ENCODE peak calls at places on chromosomes 12 and 14, in eight cellular contexts. L is astrocyte, T is thyroid gland, Q is heart right ventricle, V is esophagus squamous epithelium, B is neural progenitor cell, O is sigmoid colon, J is ovary. I is an unnamed sample.

GRCh38 chr12:114483996-114484395 is 78.1 kb upstream of the TBX5 start:
- DNase-seq in L (no peak), O (no peak), V (no peak), B (no peak), T (no peak), J (no peak), Q (no peak), I (no peak)

GRCh38 chr12:29517265-29517664 is 19.8 kb upstream of the OVCH1 start:
- DNase-seq in L (no peak), B (no peak), J (no peak), T (no peak), O (no peak), Q (no peak), V (no peak), I (no peak)

GRCh38 chr12:54173066-54173726 is 15.6 kb downstream of the SMUG1 start:
- DNase-seq in T (peak; percentile 5), L (no peak), V (no peak), Q (no peak), J (peak; percentile 46), B (peak; percentile 80), O (peak; percentile 70), I (peak; percentile 69)

GRCh38 chr14:29926701-29927595 is 699 bp downstream of the PRKD1 start:
- DNase-seq in B (peak; percentile 69), T (peak; percentile 74), L (peak; percentile 35), O (peak; percentile 80), J (peak; percentile 45), Q (peak; percentile 43), V (no peak), I (peak; percentile 87)

GRCh38 chr14:23352506-23353432 is at the start of gene SLC22A17:
- DNase-seq in B (peak; percentile 91), O (peak; percentile 94), L (peak; percentile 84), J (peak; percentile 90), Q (peak; percentile 85), V (no peak), T (peak; percentile 81), I (peak; percentile 84)

GRCh38 chr14:41749425-41749824 is 142.7 kb downstream of the LRFN5 start:
- DNase-seq in Q (no peak), O (no peak), V (no peak), T (no peak), B (no peak), L (peak; percentile 1), J (no peak), I (no peak)

GRCh38 chr12:91327889-91328288 is 145.3 kb upstream of the DCN start:
- DNase-seq in L (peak; percentile 30), T (no peak), V (no peak), B (no peak), Q (no peak), O (no peak), J (no peak), I (no peak)

GRCh38 chr12:52910248-52910883 is 5.5 kb upstream of the KRT8 start:
- DNase-seq in T (peak; percentile 24), O (no peak), Q (no peak), B (no peak), L (no peak), J (no peak), V (no peak), I (no peak)

GRCh38 chr12:49825971-49826421 is 2.2 kb downstream of the NCKAP5L start:
- DNase-seq in V (no peak), L (peak; percentile 16), J (no peak), Q (no peak), T (no peak), B (no peak), O (no peak), I (no peak)

GRCh38 chr14:64878775-64879634 is 702 bp downstream of the SPTB start:
- DNase-seq in O (no peak), T (peak; percentile 7), L (no peak), J (no peak), Q (peak; percentile 6), B (peak; percentile 37), V (no peak), I (peak; percentile 72)

GRCh38 chr14:101008631-101009336 is 105.3 kb upstream of the RTL1 start:
- DNase-seq in Q (no peak), O (no peak), L (no peak), J (peak; percentile 12), V (no peak), T (no peak), B (no peak), I (no peak)

GRCh38 chr12:18700254-18700653 is 37.6 kb downstream of the PLCZ1 start:
- DNase-seq in O (no peak), J (peak; percentile 53), V (no peak), Q (peak; percentile 48), B (no peak), L (peak; percentile 92), T (no peak), I (peak; percentile 40)

GRCh38 chr12:104226672-104227071 is 11.1 kb downstream of the TXNRD1 start:
- DNase-seq in J (no peak), O (no peak), Q (no peak), L (peak; percentile 72), B (no peak), V (no peak), T (no peak), I (no peak)

GRCh38 chr14:55417955-55418354 is 6.3 kb upstream of the ATG14 start:
- DNase-seq in V (no peak), L (no peak), Q (peak; percentile 7), J (no peak), B (no peak), O (no peak), T (no peak), I (no peak)

DNA sequence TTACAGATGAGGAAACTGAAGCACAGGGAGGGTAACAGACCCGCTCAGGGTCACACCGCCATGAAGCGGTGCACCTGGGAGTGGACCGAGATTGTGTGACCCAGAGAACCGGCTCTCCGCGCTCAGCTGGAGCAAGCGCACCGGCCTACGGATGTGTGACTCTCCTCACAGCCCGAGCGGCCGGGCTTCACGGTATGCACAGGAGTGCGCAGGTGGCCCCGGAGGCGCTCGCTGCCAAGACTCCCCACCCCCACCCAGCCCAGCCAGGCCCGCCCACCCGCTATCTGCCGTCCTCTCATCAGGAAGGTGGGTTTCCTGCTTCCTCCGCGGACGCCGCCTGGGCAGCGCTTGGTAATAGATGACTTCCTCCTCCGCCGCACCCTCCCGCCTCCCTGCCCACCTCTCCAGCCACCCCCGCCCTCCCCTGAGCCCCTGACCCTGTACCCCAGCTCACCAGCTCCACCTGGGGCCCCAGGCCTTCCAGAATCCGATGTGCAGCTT is 110.7 kb downstream of the NCOR2 start:
- DNase-seq in B (no peak), V (peak; percentile 66), T (no peak), L (no peak), Q (peak; percentile 44), J (no peak), O (peak; percentile 74), I (no peak)
- H3K4me1 ChIP-seq in B (peaks cover 23% of the 10 kb centered on the region), V (peaks cover 72% of the 10 kb centered on the region), T (peaks cover 36% of the 10 kb centered on the region), L (peaks cover 30% of the 10 kb centered on the region), Q (peaks cover 34% of the 10 kb centered on the region), J (peaks cover 28% of the 10 kb centered on the region), O (peaks cover 63% of the 10 kb centered on the region), I (no peaks in the 10 kb centered on the region)

DNA sequence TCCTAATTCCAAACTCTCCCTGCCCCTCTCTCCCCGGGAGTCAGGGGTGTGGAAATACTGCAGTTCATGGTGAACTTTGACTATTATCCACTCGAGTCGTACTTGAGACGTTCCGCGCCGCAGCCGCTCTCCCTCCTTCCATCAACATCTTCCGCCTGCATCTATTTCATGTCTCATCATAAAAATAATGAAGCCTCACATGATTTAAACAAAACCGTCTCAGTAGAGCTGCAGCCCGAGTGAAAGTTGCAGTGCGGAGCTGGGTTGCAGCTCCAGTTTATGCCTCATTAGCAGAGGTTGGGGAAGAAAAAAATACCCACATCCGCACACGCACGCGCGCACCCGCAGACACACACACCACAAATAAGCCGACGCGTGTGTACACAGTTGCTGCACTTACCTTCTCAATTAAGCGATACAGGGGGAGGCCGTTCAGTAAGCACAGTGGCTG is 271 bp downstream of the LMO3 start:
- DNase-seq in J (peak; percentile 23), B (peak; percentile 46), T (peak; percentile 84), L (peak; percentile 24), O (peak; percentile 66), Q (no peak), V (no peak), I (peak; percentile 72)
- H3K27ac ChIP-seq in J (peak overlapping the region; percentile 31), B (no peak overlapping the region), T (peak overlapping the region; percentile 97), L (no peak overlapping the region), O (peak overlapping the region; percentile 91), Q (peak overlapping the region; percentile 56), V (peak overlapping the region; percentile 75), I (no peak overlapping the region)

GRCh38 chr12:95237315-95237714 is 19.7 kb downstream of the VEZT start:
- DNase-seq in B (no peak), V (no peak), L (no peak), O (no peak), T (no peak), J (no peak), Q (no peak), I (no peak)
- H3K4me1 ChIP-seq in B (no peaks in the 10 kb centered on the region), V (peaks cover 19% of the 10 kb centered on the region), L (no peaks in the 10 kb centered on the region), O (peaks cover 26% of the 10 kb centered on the region), T (peaks cover 30% of the 10 kb centered on the region), J (peaks cover 7% of the 10 kb centered on the region), Q (no peaks in the 10 kb centered on the region), I (peaks cover 12% of the 10 kb centered on the region)

DNA sequence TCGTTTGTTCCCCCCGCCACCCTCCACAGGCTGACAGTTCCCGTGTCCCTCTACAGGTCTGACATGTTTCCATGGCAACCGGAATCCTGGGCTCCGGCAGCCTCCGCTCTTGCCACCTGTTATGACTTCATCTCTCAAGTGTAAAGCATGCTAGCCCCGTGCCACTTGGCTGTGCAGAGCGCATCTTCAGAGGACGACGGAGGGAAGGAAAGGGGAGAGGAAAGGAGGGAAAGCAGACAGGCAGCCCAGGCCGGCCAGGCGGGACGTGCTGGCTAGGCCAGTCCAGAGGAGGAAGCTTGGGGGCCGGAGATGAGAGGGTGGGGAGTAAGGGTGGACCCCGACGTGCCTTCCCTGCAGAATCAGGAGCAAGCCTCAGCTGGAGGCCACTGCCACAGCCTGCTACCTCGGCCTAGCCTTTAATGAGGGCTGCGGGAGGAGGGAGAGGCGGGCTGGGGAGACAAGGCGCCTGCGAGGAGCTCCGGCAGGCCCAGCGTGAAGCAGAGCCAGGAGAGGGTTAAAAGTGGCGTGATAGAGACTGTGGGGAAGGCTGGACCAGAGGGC is 214.2 kb downstream of the DPF3 start:
- DNase-seq in L (no peak), B (peak; percentile 74), O (no peak), T (no peak), Q (no peak), V (no peak), J (no peak), I (no peak)
- H3K27ac ChIP-seq in L (peak overlapping the region; percentile 84), B (no peak overlapping the region), O (no peak overlapping the region), T (no peak overlapping the region), Q (no peak overlapping the region), V (no peak overlapping the region), J (no peak overlapping the region), I (no peak overlapping the region)

I was measured in aorta.